ENCODE peak calls at places on chromosome 7, in eight cellular contexts. M is RWPE1, Y is OCI-LY7, D is AG09319, U is glutamatergic neuron, L is AG10803, S is neural crest cell, O is B cell. R is an unnamed sample.

GRCh38 chr7:42700376-42701327 is 211.2 kb downstream of the C7orf25 start:
- DNase-seq in M (no peak), Y (no peak), D (no peak), U (no peak), L (no peak), S (no peak), O (no peak), R (no peak)

GRCh38 chr7:738723-739454 is 11.8 kb upstream of the PRKAR1B start:
- DNase-seq in M (no peak), Y (no peak), D (no peak), U (no peak), L (no peak), S (no peak), O (no peak), R (no peak)

GRCh38 chr7:95469850-95470249 is 15.9 kb upstream of the ASB4 start:
- DNase-seq in M (no peak), Y (peak), D (no peak), U (no peak), L (no peak), S (no peak), O (no peak), R (no peak)

GRCh38 chr7:131674131-131674530 is 117.7 kb upstream of the PODXL start:
- DNase-seq in M (no peak), Y (no peak), D (no peak), U (no peak), L (no peak), S (no peak), O (no peak), R (no peak)

GRCh38 chr7:143393267-143394041 is 12.3 kb downstream of the ZYX start:
- DNase-seq in M (no peak), Y (no peak), D (no peak), U (no peak), L (no peak), S (no peak), O (no peak), R (no peak)

GRCh38 chr7:23594879-23595604 is 2.1 kb upstream of the CCDC126 start:
- DNase-seq in M (peak), Y (peak), D (no peak), U (no peak), L (no peak), S (no peak), O (no peak), R (no peak)

GRCh38 chr7:85928500-85928899 is 715.2 kb upstream of the GRM3 start:
- DNase-seq in M (no peak), Y (no peak), D (no peak), U (no peak), L (no peak), S (no peak), O (no peak), R (no peak)

GRCh38 chr7:94761451-94761850 is 105.5 kb upstream of the SGCE start:
- DNase-seq in M (no peak), Y (no peak), D (no peak), U (no peak), L (no peak), S (no peak), O (no peak), R (no peak)

GRCh38 chr7:80475383-80475782 is 36.5 kb downstream of the GNAT3 start:
- DNase-seq in M (no peak), Y (no peak), D (no peak), U (no peak), L (no peak), S (no peak), O (no peak), R (no peak)

GRCh38 chr7:134514663-134515062 is 12.7 kb upstream of the AKR1B10 start:
- DNase-seq in M (peak), Y (peak), D (peak), U (no peak), L (peak), S (peak), O (peak), R (peak)

GRCh38 chr7:3482147-3482921 is 181.3 kb downstream of the SDK1 start:
- DNase-seq in M (peak), Y (peak), D (no peak), U (peak), L (no peak), S (peak), O (no peak), R (peak)

GRCh38 chr7:54331311-54331710 is 210.9 kb upstream of the VSTM2A start:
- DNase-seq in M (no peak), Y (no peak), D (no peak), U (no peak), L (no peak), S (no peak), O (no peak), R (no peak)

GRCh38 chr7:17816903-17817302 is 123.4 kb downstream of the SNX13 start:
- DNase-seq in M (no peak), Y (no peak), D (no peak), U (no peak), L (no peak), S (no peak), O (no peak), R (no peak)

GRCh38 chr7:92460109-92460508 is 12.8 kb downstream of the GATAD1 start:
- DNase-seq in M (peak), Y (no peak), D (no peak), U (no peak), L (no peak), S (no peak), O (no peak), R (no peak)

GRCh38 chr7:92460510-92460909 is 13.2 kb downstream of the GATAD1 start:
- DNase-seq in M (no peak), Y (no peak), D (no peak), U (no peak), L (no peak), S (no peak), O (no peak), R (no peak)

GRCh38 chr7:92456241-92456640 is 9.0 kb downstream of the GATAD1 start:
- DNase-seq in M (no peak), Y (no peak), D (no peak), U (no peak), L (peak), S (no peak), O (no peak), R (no peak)

GRCh38 chr7:92464515-92464914 is 13.2 kb downstream of the ERVW-1 start:
- DNase-seq in M (peak), Y (no peak), D (no peak), U (no peak), L (no peak), S (no peak), O (no peak), R (no peak)

GRCh38 chr7:92461027-92462003 is 14.0 kb downstream of the GATAD1 start:
- DNase-seq in M (peak), Y (peak), D (no peak), U (peak), L (peak), S (peak), O (peak), R (peak)
- TF ChIP-seq CTCF in M (peak), Y (peak), D (peak), U (peak), L (peak), S (peak), O (peak), R (peak)

GRCh38 chr7:2125931-2126330 is 106.8 kb downstream of the MAD1L1 start:
- DNase-seq in M (no peak), Y (no peak), D (no peak), U (no peak), L (no peak), S (no peak), O (no peak), R (no peak)
- TF ChIP-seq CTCF in M (no peak), Y (no peak), D (no peak), U (no peak), L (no peak), S (no peak), O (no peak), R (no peak)

GRCh38 chr7:127346575-127347256 is 45.8 kb downstream of the ZNF800 start:
- DNase-seq in M (no peak), Y (no peak), D (no peak), U (no peak), L (no peak), S (no peak), O (no peak), R (no peak)

GRCh38 chr7:127348247-127348631 is 44.3 kb downstream of the ZNF800 start:
- DNase-seq in M (no peak), Y (no peak), D (no peak), U (no peak), L (no peak), S (no peak), O (no peak), R (no peak)

GRCh38 chr7:127349881-127350280 is 42.6 kb downstream of the ZNF800 start:
- DNase-seq in M (no peak), Y (no peak), D (no peak), U (no peak), L (no peak), S (no peak), O (no peak), R (no peak)

GRCh38 chr7:127350586-127350985 is 41.9 kb downstream of the ZNF800 start:
- DNase-seq in M (no peak), Y (no peak), D (no peak), U (no peak), L (no peak), S (no peak), O (no peak), R (no peak)

DNA sequence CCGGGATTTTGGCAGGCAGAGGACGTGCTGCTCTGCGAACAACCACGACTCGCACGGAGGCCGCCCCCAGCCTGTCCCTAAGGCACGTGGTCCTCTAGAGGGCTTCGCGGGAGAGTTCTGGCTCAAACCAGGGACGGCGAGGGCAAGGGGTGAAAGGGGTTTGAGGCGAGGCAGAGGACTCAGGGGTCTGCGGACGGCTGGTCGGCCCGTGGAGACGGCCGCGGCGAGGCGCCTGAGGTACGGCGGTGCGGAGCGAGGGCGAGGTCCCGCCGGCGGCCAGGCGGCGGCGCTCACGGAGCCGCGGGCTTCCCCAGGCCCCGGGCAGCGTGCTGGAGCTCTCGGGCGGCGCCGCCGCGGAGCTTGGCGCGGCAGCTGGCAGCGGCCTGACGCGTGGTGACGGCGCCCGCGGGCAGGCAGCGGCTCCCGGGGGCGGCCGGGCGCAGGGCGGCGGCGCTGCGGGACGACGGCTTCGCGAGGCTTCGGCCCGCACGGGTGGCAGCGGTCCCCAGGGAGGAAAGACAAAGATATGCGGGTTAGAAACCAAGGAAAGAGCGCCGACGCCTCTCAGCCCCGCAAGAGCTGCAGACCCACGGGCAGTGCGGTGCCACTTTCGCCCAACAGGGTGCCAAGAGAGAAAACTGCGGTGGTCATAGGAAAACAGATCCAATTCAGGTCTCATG is 44.8 kb downstream of the ZNF800 start:
- DNase-seq in M (peak), Y (no peak), D (peak), U (peak), L (peak), S (peak), O (peak), R (peak)
- TF ChIP-seq CTCF in M (peak), Y (no peak), D (peak), U (peak), L (peak), S (peak), O (peak), R (peak)

DNA sequence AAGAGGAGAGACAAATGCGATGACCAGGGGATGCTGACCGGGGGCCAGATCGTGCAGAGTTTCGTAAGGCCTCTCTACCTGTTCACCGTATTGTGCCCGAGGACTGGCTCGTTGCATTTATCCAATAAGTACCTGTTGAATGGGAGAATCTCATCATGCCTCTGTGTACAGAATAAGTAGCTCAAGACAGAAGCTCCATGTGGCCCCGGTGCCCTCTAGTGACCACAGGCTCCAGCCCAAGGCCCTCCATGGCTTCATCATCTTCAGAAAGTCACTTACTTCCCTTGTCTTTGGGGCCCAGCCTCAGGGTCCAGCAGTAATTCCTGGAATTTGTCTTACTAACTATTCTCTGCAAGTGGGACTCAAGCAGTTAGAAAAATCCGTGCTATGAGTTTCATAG is 151.0 kb downstream of the CHN2 start:
- DNase-seq in M (peak), Y (no peak), D (no peak), U (no peak), L (peak), S (no peak), O (no peak), R (peak)
- TF ChIP-seq CTCF in M (no peak), Y (no peak), D (peak), U (no peak), L (peak), S (peak), O (no peak), R (peak)